ENCODE peak calls at places on chromosomes 1 and 21, in five cellular contexts. One of them, this sample, is unnamed.

GRCh38 chr21:23542097-23542496 is 2065.2 kb downstream of the MRPL39 start:
- DNase-seq in A549: no peak
- DNase-seq in GM23338: no peak
- DNase-seq in HepG2: no peak
- DNase-seq in K562: no peak
- DNase-seq in this sample: no peak

GRCh38 chr21:41956926-41957729 is 3.3 kb upstream of the C2CD2 start:
- DNase-seq in GM23338: no peak
- DNase-seq in A549: peak; percentile 55
- DNase-seq in HepG2: no peak
- DNase-seq in K562: peak; percentile 92
- DNase-seq in this sample: no peak

GRCh38 chr1:36128126-36128904 is 3.3 kb upstream of the COL8A2 start:
- DNase-seq in K562: peak; percentile 76
- DNase-seq in GM23338: no peak
- DNase-seq in A549: no peak
- DNase-seq in HepG2: no peak
- DNase-seq in this sample: no peak

GRCh38 chr1:227922501-227923352 is 25.0 kb downstream of the WNT9A start:
- DNase-seq in HepG2: no peak
- DNase-seq in GM23338: no peak
- DNase-seq in A549: no peak
- DNase-seq in K562: no peak
- DNase-seq in this sample: no peak

GRCh38 chr1:48853006-48853405 is 76.3 kb upstream of the BEND5 start:
- DNase-seq in HepG2: no peak
- DNase-seq in GM23338: no peak
- DNase-seq in K562: no peak
- DNase-seq in A549: peak; percentile 56
- DNase-seq in this sample: no peak

GRCh38 chr1:197743578-197743977 is 31.7 kb downstream of the DENND1B start:
- DNase-seq in GM23338: no peak
- DNase-seq in K562: no peak
- DNase-seq in HepG2: no peak
- DNase-seq in A549: no peak
- DNase-seq in this sample: no peak

GRCh38 chr1:99858285-99858684 is 8.1 kb downstream of the AGL start:
- DNase-seq in K562: no peak
- DNase-seq in A549: no peak
- DNase-seq in HepG2: no peak
- DNase-seq in GM23338: no peak
- DNase-seq in this sample: no peak

GRCh38 chr21:29217818-29218252 is 80.9 kb upstream of the BACH1 start:
- DNase-seq in HepG2: peak; percentile 17
- DNase-seq in K562: peak; percentile 23
- DNase-seq in A549: peak; percentile 86
- DNase-seq in GM23338: no peak
- DNase-seq in this sample: no peak

GRCh38 chr1:17235135-17235880 is 13.6 kb upstream of the PADI3 start:
- DNase-seq in A549: peak; percentile 48
- DNase-seq in HepG2: no peak
- DNase-seq in GM23338: no peak
- DNase-seq in K562: no peak
- DNase-seq in this sample: no peak

GRCh38 chr1:215899901-215900300 is 332.8 kb downstream of the KCTD3 start:
- DNase-seq in HepG2: no peak
- DNase-seq in K562: no peak
- DNase-seq in A549: no peak
- DNase-seq in GM23338: no peak
- DNase-seq in this sample: no peak

GRCh38 chr1:231707407-231707806 is 80.8 kb downstream of the DISC1 start:
- DNase-seq in HepG2: no peak
- DNase-seq in K562: no peak
- DNase-seq in A549: no peak
- DNase-seq in GM23338: no peak
- DNase-seq in this sample: no peak

GRCh38 chr1:220886470-220887201 is 7.4 kb downstream of the HLX start:
- DNase-seq in K562: no peak
- DNase-seq in HepG2: no peak
- DNase-seq in GM23338: peak; percentile 62
- DNase-seq in A549: no peak
- DNase-seq in this sample: no peak

GRCh38 chr1:220887868-220888664 is 8.8 kb downstream of the HLX start:
- DNase-seq in A549: no peak
- DNase-seq in K562: no peak
- DNase-seq in HepG2: no peak
- DNase-seq in GM23338: peak; percentile 50
- DNase-seq in this sample: no peak

GRCh38 chr1:220888665-220888986 is 9.4 kb downstream of the HLX start:
- DNase-seq in A549: no peak
- DNase-seq in GM23338: peak; percentile 14
- DNase-seq in K562: no peak
- DNase-seq in HepG2: no peak
- DNase-seq in this sample: no peak

GRCh38 chr1:220885971-220886370 is 6.7 kb downstream of the HLX start:
- DNase-seq in GM23338: no peak
- DNase-seq in HepG2: no peak
- DNase-seq in A549: no peak
- DNase-seq in K562: no peak
- DNase-seq in this sample: no peak

GRCh38 chr1:220887202-220887867 is 8.1 kb downstream of the HLX start:
- DNase-seq in K562: no peak
- DNase-seq in GM23338: peak; percentile 80
- DNase-seq in HepG2: no peak
- DNase-seq in A549: no peak
- DNase-seq in this sample: no peak
- TF ChIP-seq JUNB in K562: no peak
- TF ChIP-seq JUNB in GM23338: no peak
- TF ChIP-seq JUNB in HepG2: no peak
- TF ChIP-seq JUNB in A549: no peak
- TF ChIP-seq JUNB in this sample: no peak

GRCh38 chr1:12598914-12599463 is 19.0 kb downstream of the DHRS3 start:
- DNase-seq in A549: no peak
- DNase-seq in HepG2: no peak
- DNase-seq in K562: no peak
- DNase-seq in GM23338: no peak
- DNase-seq in this sample: no peak

GRCh38 chr1:12595839-12596821 is 21.9 kb downstream of the DHRS3 start:
- DNase-seq in GM23338: peak; percentile 94
- DNase-seq in A549: peak; percentile 98
- DNase-seq in HepG2: no peak
- DNase-seq in K562: no peak
- DNase-seq in this sample: no peak

GRCh38 chr1:12599657-12600056 is 18.4 kb downstream of the DHRS3 start:
- DNase-seq in GM23338: no peak
- DNase-seq in A549: no peak
- DNase-seq in K562: no peak
- DNase-seq in HepG2: no peak
- DNase-seq in this sample: no peak

GRCh38 chr1:12600335-12600734 is 17.7 kb downstream of the DHRS3 start:
- DNase-seq in A549: no peak
- DNase-seq in K562: no peak
- DNase-seq in GM23338: no peak
- DNase-seq in HepG2: no peak
- DNase-seq in this sample: no peak

GRCh38 chr1:12597792-12598191 is 20.2 kb downstream of the DHRS3 start:
- DNase-seq in K562: no peak
- DNase-seq in A549: no peak
- DNase-seq in HepG2: no peak
- DNase-seq in GM23338: no peak
- DNase-seq in this sample: no peak
- TF ChIP-seq JUNB in K562: no peak
- TF ChIP-seq JUNB in A549: no peak
- TF ChIP-seq JUNB in HepG2: no peak
- TF ChIP-seq JUNB in GM23338: no peak
- TF ChIP-seq JUNB in this sample: no peak

GRCh38 chr1:223639333-223639749 is 26.2 kb downstream of the CAPN8 start:
- DNase-seq in A549: no peak
- DNase-seq in HepG2: no peak
- DNase-seq in K562: no peak
- DNase-seq in GM23338: no peak
- DNase-seq in this sample: no peak
- TF ChIP-seq JUNB in A549: no peak
- TF ChIP-seq JUNB in HepG2: no peak
- TF ChIP-seq JUNB in K562: no peak
- TF ChIP-seq JUNB in GM23338: no peak
- TF ChIP-seq JUNB in this sample: no peak

GRCh38 chr1:15428815-15429435 is 9.3 kb upstream of the CTRC start:
- DNase-seq in GM23338: no peak
- DNase-seq in A549: no peak
- DNase-seq in K562: no peak
- DNase-seq in HepG2: no peak
- DNase-seq in this sample: no peak

GRCh38 chr1:15427280-15427666 is 11.0 kb upstream of the CTRC start:
- DNase-seq in HepG2: no peak
- DNase-seq in A549: no peak
- DNase-seq in K562: no peak
- DNase-seq in GM23338: no peak
- DNase-seq in this sample: no peak

GRCh38 chr1:15430787-15431570 is 7.3 kb upstream of the CTRC start:
- DNase-seq in K562: peak; percentile 81
- DNase-seq in A549: peak; percentile 60
- DNase-seq in HepG2: no peak
- DNase-seq in GM23338: peak; percentile 86
- DNase-seq in this sample: no peak

GRCh38 chr1:15431571-15431948 is 6.7 kb upstream of the CTRC start:
- DNase-seq in HepG2: no peak
- DNase-seq in GM23338: no peak
- DNase-seq in K562: no peak
- DNase-seq in A549: no peak
- DNase-seq in this sample: no peak

GRCh38 chr1:15429701-15430149 is 8.5 kb upstream of the CTRC start:
- DNase-seq in HepG2: no peak
- DNase-seq in K562: no peak
- DNase-seq in A549: peak; percentile 69
- DNase-seq in GM23338: no peak
- DNase-seq in this sample: no peak
- TF ChIP-seq JUNB in HepG2: no peak
- TF ChIP-seq JUNB in K562: no peak
- TF ChIP-seq JUNB in A549: peak; percentile 19
- TF ChIP-seq JUNB in GM23338: no peak
- TF ChIP-seq JUNB in this sample: no peak

GRCh38 chr1:156152628-156153027 is 757 bp upstream of the SEMA4A start:
- DNase-seq in A549: no peak
- DNase-seq in K562: no peak
- DNase-seq in GM23338: no peak
- DNase-seq in HepG2: no peak
- DNase-seq in this sample: no peak
- TF ChIP-seq JUNB in A549: no peak
- TF ChIP-seq JUNB in K562: no peak
- TF ChIP-seq JUNB in GM23338: no peak
- TF ChIP-seq JUNB in HepG2: no peak
- TF ChIP-seq JUNB in this sample: no peak

GRCh38 chr1:164767257-164768044 is 208.5 kb downstream of the PBX1 start:
- DNase-seq in HepG2: no peak
- DNase-seq in K562: no peak
- DNase-seq in A549: peak; percentile 86
- DNase-seq in GM23338: no peak
- DNase-seq in this sample: no peak
- TF ChIP-seq JUNB in HepG2: no peak
- TF ChIP-seq JUNB in K562: no peak
- TF ChIP-seq JUNB in A549: peak; percentile 89
- TF ChIP-seq JUNB in GM23338: no peak
- TF ChIP-seq JUNB in this sample: no peak

GRCh38 chr1:161177112-161177935 is at the start of gene B4GALT3:
- DNase-seq in A549: peak; percentile 81
- DNase-seq in HepG2: peak; percentile 87
- DNase-seq in GM23338: peak; percentile 92
- DNase-seq in K562: peak; percentile 91
- DNase-seq in this sample: no peak
- TF ChIP-seq JUNB in A549: no peak
- TF ChIP-seq JUNB in HepG2: no peak
- TF ChIP-seq JUNB in GM23338: no peak
- TF ChIP-seq JUNB in K562: no peak
- TF ChIP-seq JUNB in this sample: no peak

This sample was measured in GM12878.